ENCODE peak calls at places on chromosome 14, in five cellular contexts. O is stimulated activated naive CD4-positive, alpha-beta T cell; W is HEK293T; T is AG08395; N is Calu3. L is an unnamed sample.

GRCh38 chr14:57656853-57657252 is 163.2 kb upstream of the CCDC198 start:
- DNase-seq in O (no peak), W (no peak), T (no peak), N (no peak), L (no peak)

GRCh38 chr14:60649815-60650381 is 621 bp upstream of the SIX1 start:
- DNase-seq in O (no peak), W (no peak), T (no peak), N (no peak), L (peak; percentile 21)

GRCh38 chr14:105180598-105181528 is at the start of gene NUDT14:
- DNase-seq in O (peak; percentile 79), W (peak; percentile 92), T (peak; percentile 91), N (peak; percentile 88), L (peak; percentile 98)

GRCh38 chr14:37721976-37722659 is 126.7 kb downstream of the TTC6 start:
- DNase-seq in O (no peak), W (no peak), T (no peak), N (peak; percentile 30), L (no peak)

GRCh38 chr14:87643005-87643404 is 350.0 kb downstream of the GALC start:
- DNase-seq in O (no peak), W (no peak), T (no peak), N (no peak), L (no peak)

GRCh38 chr14:22882529-22883190 is 362 bp upstream of the REM2 start:
- DNase-seq in O (peak; percentile 49), W (peak; percentile 38), T (peak; percentile 59), N (peak; percentile 61), L (peak; percentile 56)

GRCh38 chr14:102523200-102524025 is 13.8 kb upstream of the ANKRD9 start:
- DNase-seq in O (no peak), W (no peak), T (no peak), N (no peak), L (no peak)

GRCh38 chr14:97290065-97290464 is 492.9 kb downstream of the VRK1 start:
- DNase-seq in O (no peak), W (no peak), T (no peak), N (no peak), L (no peak)

L was measured in GM20000.